ENCODE peak calls at places on chromosomes 5 and 9, in four cellular contexts. One of them, this sample, is unnamed.

GRCh38 chr5:180830253-180831138 is 27.9 kb upstream of the MGAT1 start:
- DNase-seq in WTC11: peak; percentile 63
- DNase-seq in H1: peak; percentile 83
- DNase-seq in SK-N-SH: peak; percentile 69
- DNase-seq in this sample: no peak

GRCh38 chr5:111134080-111134479 is 41.9 kb downstream of the WDR36 start:
- DNase-seq in SK-N-SH: no peak
- DNase-seq in WTC11: no peak
- DNase-seq in H1: no peak
- DNase-seq in this sample: no peak

GRCh38 chr5:138676556-138677193 is 76.5 kb upstream of the CTNNA1 start:
- DNase-seq in SK-N-SH: no peak
- DNase-seq in H1: no peak
- DNase-seq in WTC11: no peak
- DNase-seq in this sample: no peak

GRCh38 chr9:90300901-90301688 is 341.5 kb downstream of the DIRAS2 start:
- DNase-seq in WTC11: no peak
- DNase-seq in H1: no peak
- DNase-seq in SK-N-SH: peak; percentile 58
- DNase-seq in this sample: no peak

GRCh38 chr5:148730955-148731898 is 76.9 kb upstream of the HTR4 start:
- DNase-seq in SK-N-SH: peak; percentile 52
- DNase-seq in H1: peak; percentile 54
- DNase-seq in WTC11: peak; percentile 59
- DNase-seq in this sample: peak; percentile 66

GRCh38 chr9:137300607-137301085 is 1.4 kb downstream of the NRARP start:
- DNase-seq in H1: peak; percentile 58
- DNase-seq in WTC11: peak; percentile 74
- DNase-seq in SK-N-SH: peak; percentile 69
- DNase-seq in this sample: peak; percentile 61

GRCh38 chr9:98658965-98659364 is 49.8 kb downstream of the GABBR2 start:
- DNase-seq in SK-N-SH: no peak
- DNase-seq in H1: no peak
- DNase-seq in WTC11: no peak
- DNase-seq in this sample: no peak

GRCh38 chr9:83062011-83062652 is 810 bp downstream of the RASEF start:
- DNase-seq in SK-N-SH: peak; percentile 65
- DNase-seq in H1: peak; percentile 60
- DNase-seq in WTC11: peak; percentile 56
- DNase-seq in this sample: no peak

GRCh38 chr5:76672242-76672641 is 43.7 kb upstream of the F2R start:
- DNase-seq in SK-N-SH: no peak
- DNase-seq in WTC11: no peak
- DNase-seq in H1: no peak
- DNase-seq in this sample: no peak

GRCh38 chr9:15220658-15221310 is 86.2 kb downstream of the TTC39B start:
- DNase-seq in WTC11: no peak
- DNase-seq in H1: no peak
- DNase-seq in SK-N-SH: no peak
- DNase-seq in this sample: no peak

GRCh38 chr5:43286623-43287022 is 26.6 kb downstream of the HMGCS1 start:
- DNase-seq in SK-N-SH: no peak
- DNase-seq in H1: no peak
- DNase-seq in WTC11: no peak
- DNase-seq in this sample: no peak

GRCh38 chr9:71036501-71036900 is 84.9 kb downstream of the TRPM3 start:
- DNase-seq in WTC11: no peak
- DNase-seq in H1: no peak
- DNase-seq in SK-N-SH: no peak
- DNase-seq in this sample: no peak

GRCh38 chr5:73093943-73094342 is 26.4 kb upstream of the TMEM171 start:
- DNase-seq in WTC11: no peak
- DNase-seq in H1: no peak
- DNase-seq in SK-N-SH: no peak
- DNase-seq in this sample: no peak

GRCh38 chr5:83145241-83145640 is 67.9 kb downstream of the XRCC4 start:
- DNase-seq in SK-N-SH: no peak
- DNase-seq in H1: no peak
- DNase-seq in WTC11: no peak
- DNase-seq in this sample: no peak

GRCh38 chr5:74865799-74866652 is at the start of gene FAM169A:
- DNase-seq in WTC11: peak; percentile 73
- DNase-seq in SK-N-SH: peak; percentile 87
- DNase-seq in H1: peak; percentile 78
- DNase-seq in this sample: no peak

GRCh38 chr5:87210743-87211142 is 56.9 kb upstream of the RASA1 start:
- DNase-seq in SK-N-SH: no peak
- DNase-seq in H1: no peak
- DNase-seq in WTC11: no peak
- DNase-seq in this sample: no peak

GRCh38 chr5:88886756-88887741 is 4.1 kb upstream of the MEF2C start:
- DNase-seq in SK-N-SH: no peak
- DNase-seq in WTC11: no peak
- DNase-seq in H1: no peak
- DNase-seq in this sample: no peak

GRCh38 chr9:136695955-136696354 is 8.7 kb upstream of the AGPAT2 start:
- DNase-seq in SK-N-SH: no peak
- DNase-seq in WTC11: no peak
- DNase-seq in H1: peak; percentile 47
- DNase-seq in this sample: no peak

GRCh38 chr9:4859035-4859434 is 66.3 kb downstream of the RCL1 start:
- DNase-seq in H1: no peak
- DNase-seq in WTC11: no peak
- DNase-seq in SK-N-SH: no peak
- DNase-seq in this sample: no peak

GRCh38 chr9:121765021-121765950 is 113.9 kb downstream of the DAB2IP start:
- DNase-seq in H1: no peak
- DNase-seq in SK-N-SH: peak; percentile 48
- DNase-seq in WTC11: no peak
- DNase-seq in this sample: no peak

GRCh38 chr9:112224401-112225289 is 49.5 kb upstream of the SUSD1 start:
- DNase-seq in WTC11: no peak
- DNase-seq in SK-N-SH: no peak
- DNase-seq in H1: no peak
- DNase-seq in this sample: peak; percentile 86

GRCh38 chr9:111914749-111915424 is 18.3 kb downstream of the UGCG start:
- DNase-seq in SK-N-SH: peak; percentile 38
- DNase-seq in H1: no peak
- DNase-seq in WTC11: no peak
- DNase-seq in this sample: no peak

GRCh38 chr9:136228107-136228875 is 17.3 kb downstream of the QSOX2 start:
- DNase-seq in WTC11: no peak
- DNase-seq in SK-N-SH: no peak
- DNase-seq in H1: no peak
- DNase-seq in this sample: peak; percentile 23

GRCh38 chr9:79145442-79145841 is 426.3 kb upstream of the TLE4 start:
- DNase-seq in H1: no peak
- DNase-seq in SK-N-SH: no peak
- DNase-seq in WTC11: no peak
- DNase-seq in this sample: no peak

GRCh38 chr5:78514427-78515345 is 133.9 kb downstream of the LHFPL2 start:
- DNase-seq in SK-N-SH: no peak
- DNase-seq in WTC11: no peak
- DNase-seq in H1: no peak
- DNase-seq in this sample: no peak

DNA sequence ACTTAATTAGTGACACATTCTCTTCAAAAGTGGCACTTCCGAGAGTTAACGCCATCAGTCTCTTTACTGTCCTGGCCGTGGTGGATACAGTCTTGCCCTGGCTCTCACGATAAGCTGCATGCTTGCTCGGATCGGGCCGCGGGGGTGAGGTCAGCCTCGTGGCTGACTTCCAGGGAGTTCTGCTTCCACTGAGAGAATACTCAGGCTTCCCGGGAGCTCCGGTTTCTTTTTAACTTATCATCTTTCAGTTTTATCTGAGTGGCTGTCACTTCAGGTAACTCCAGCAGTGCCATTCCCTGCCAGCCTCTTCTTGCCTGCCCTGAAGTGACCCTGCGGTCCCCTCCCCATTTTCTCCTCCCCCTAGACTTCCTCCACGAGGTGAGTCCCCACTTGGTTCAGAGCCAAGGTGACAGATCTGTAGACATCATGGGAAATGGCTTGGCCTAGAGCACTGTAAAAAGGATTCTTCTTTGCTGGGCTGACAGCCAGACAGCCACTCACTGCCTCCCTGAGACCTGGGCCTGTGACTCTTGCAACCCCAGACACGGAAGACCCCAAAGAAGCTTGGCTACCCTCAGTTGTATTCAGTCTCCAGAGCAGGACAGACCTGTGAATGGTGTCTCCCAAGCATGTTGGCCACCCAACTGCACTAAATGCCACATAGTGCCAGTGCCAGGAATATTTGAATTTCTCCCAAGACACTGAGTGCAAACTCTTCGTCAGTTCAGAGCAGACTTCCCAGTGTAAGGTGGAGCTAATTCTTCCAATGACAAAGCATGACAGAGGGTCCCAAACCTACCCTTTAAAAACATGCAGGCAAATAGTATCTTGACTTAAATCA is 95.1 kb downstream of the DAPK1 start:
- DNase-seq in WTC11: no peak
- DNase-seq in H1: no peak
- DNase-seq in SK-N-SH: no peak
- DNase-seq in this sample: peak; percentile 84
- TF ChIP-seq TEAD4 in WTC11: no peak
- TF ChIP-seq TEAD4 in H1: no peak
- TF ChIP-seq TEAD4 in SK-N-SH: no peak
- TF ChIP-seq TEAD4 in this sample: no peak

DNA sequence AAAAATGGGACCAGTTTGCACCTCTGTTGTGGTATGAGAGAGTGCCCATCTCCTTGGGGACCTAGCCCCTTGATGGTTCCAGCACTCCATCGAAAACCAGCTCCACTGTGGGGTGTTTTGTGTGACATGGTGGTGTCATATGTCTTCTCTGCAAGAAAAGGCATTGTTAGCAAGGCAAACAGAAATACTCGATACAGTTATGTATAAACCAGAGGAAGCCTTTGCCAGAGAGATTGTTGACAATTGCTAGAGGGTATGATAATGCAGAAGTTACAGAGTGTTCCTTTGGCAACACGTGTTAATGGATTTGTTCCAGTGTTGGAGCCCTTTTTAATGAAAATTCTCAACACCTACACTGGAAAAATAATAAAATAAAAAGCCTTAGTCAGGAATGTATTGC is 270.4 kb upstream of the DMRT1 start:
- DNase-seq in SK-N-SH: no peak
- DNase-seq in WTC11: no peak
- DNase-seq in H1: no peak
- DNase-seq in this sample: no peak
- TF ChIP-seq TEAD4 in SK-N-SH: no peak
- TF ChIP-seq TEAD4 in WTC11: no peak
- TF ChIP-seq TEAD4 in H1: no peak
- TF ChIP-seq TEAD4 in this sample: no peak

GRCh38 chr5:92969781-92970237 is 611.2 kb downstream of the NR2F1-AS1 start:
- DNase-seq in SK-N-SH: no peak
- DNase-seq in H1: no peak
- DNase-seq in WTC11: no peak
- DNase-seq in this sample: no peak
- TF ChIP-seq TEAD4 in SK-N-SH: no peak
- TF ChIP-seq TEAD4 in H1: no peak
- TF ChIP-seq TEAD4 in WTC11: no peak
- TF ChIP-seq TEAD4 in this sample: no peak

GRCh38 chr5:124630767-124631704 is 115.4 kb downstream of the ZNF608 start:
- DNase-seq in SK-N-SH: no peak
- DNase-seq in H1: no peak
- DNase-seq in WTC11: no peak
- DNase-seq in this sample: no peak
- TF ChIP-seq TEAD4 in SK-N-SH: no peak
- TF ChIP-seq TEAD4 in H1: no peak
- TF ChIP-seq TEAD4 in WTC11: no peak
- TF ChIP-seq TEAD4 in this sample: no peak

GRCh38 chr5:143143973-143144372 is 259.5 kb downstream of the NR3C1 start:
- DNase-seq in WTC11: no peak
- DNase-seq in SK-N-SH: no peak
- DNase-seq in H1: no peak
- DNase-seq in this sample: no peak

GRCh38 chr5:143140492-143141231 is 262.8 kb downstream of the NR3C1 start:
- DNase-seq in H1: no peak
- DNase-seq in SK-N-SH: no peak
- DNase-seq in WTC11: no peak
- DNase-seq in this sample: no peak

GRCh38 chr5:143145388-143145787 is 258.1 kb downstream of the NR3C1 start:
- DNase-seq in WTC11: no peak
- DNase-seq in SK-N-SH: no peak
- DNase-seq in H1: no peak
- DNase-seq in this sample: no peak

GRCh38 chr5:143141652-143142051 is 261.8 kb downstream of the NR3C1 start:
- DNase-seq in SK-N-SH: no peak
- DNase-seq in H1: no peak
- DNase-seq in WTC11: no peak
- DNase-seq in this sample: no peak

DNA sequence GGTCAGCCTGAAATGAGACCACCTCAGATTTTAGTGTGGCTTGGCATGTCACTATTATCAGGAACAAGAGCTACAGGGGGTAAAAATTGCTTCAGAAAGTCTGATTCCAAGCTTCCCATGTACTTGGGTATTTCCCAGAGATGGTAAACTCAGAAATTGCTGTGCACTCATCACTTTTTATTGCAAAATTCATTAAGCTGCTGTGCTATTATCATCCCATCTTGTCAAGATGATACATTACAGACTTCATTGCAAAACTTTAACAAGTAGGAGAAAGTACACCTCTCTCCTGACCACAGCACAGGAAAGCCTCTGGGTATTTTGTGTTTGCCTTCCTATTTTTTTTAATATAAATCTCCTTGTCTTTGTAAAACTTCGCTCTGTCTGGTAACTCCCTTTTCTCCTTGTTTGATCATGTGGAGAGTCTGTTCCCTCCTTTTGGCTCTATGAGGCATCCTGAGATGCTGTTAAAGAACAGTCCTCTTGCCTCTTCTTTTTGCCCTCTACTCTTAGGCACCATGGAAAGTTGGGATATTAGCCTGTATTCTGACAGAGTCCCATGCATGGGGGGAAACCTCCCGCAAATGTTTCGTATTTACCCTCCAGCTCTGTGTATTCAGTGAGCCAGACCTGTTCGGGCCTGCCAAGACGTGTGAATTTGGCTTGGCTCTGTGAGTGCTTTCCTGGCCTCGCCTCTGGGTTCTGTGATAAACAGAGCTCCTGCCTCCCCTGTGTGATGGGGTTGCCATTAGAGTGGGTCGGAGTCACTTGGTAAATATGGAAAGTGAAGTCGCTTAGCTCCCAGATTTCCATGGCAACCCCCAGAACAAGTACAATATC is 260.7 kb downstream of the NR3C1 start:
- DNase-seq in H1: no peak
- DNase-seq in WTC11: no peak
- DNase-seq in SK-N-SH: no peak
- DNase-seq in this sample: no peak
- TF ChIP-seq TEAD4 in H1: no peak
- TF ChIP-seq TEAD4 in WTC11: no peak
- TF ChIP-seq TEAD4 in SK-N-SH: no peak
- TF ChIP-seq TEAD4 in this sample: no peak

This sample was measured in K562.